ENCODE peak calls at places on chromosomes 2 and 18, in nine cellular contexts. Q, K, S, N, R, P, T, L and E are unnamed samples.

GRCh38 chr2:162825578-162825977 is 13.0 kb downstream of the KCNH7 start:
- DNase-seq in K (no peak), P (no peak), Q (no peak), L (no peak), N (no peak), S (no peak), R (no peak), T (no peak), E (no peak)

GRCh38 chr2:101653469-101653868 is 44.0 kb upstream of the MAP4K4 start:
- DNase-seq in R (no peak), L (no peak), T (no peak), Q (no peak), N (no peak), P (no peak), K (no peak), S (no peak), E (no peak)

GRCh38 chr2:79389475-79389874 is 123.4 kb upstream of the CTNNA2 start:
- DNase-seq in N (no peak), L (no peak), T (no peak), S (no peak), P (no peak), R (no peak), K (no peak), Q (no peak), E (no peak)

GRCh38 chr2:207768168-207768890 is 1.4 kb downstream of the FZD5 start:
- DNase-seq in S (no peak), T (no peak), L (peak; percentile 87), P (peak; percentile 67), N (peak; percentile 34), R (peak; percentile 62), Q (peak; percentile 29), K (peak; percentile 46), E (peak; percentile 72)

GRCh38 chr2:129849559-129850160 is 129.8 kb upstream of the RAB6C start:
- DNase-seq in R (no peak), N (peak; percentile 86), Q (no peak), L (no peak), S (peak; percentile 24), P (peak; percentile 76), T (no peak), K (no peak), E (no peak)

GRCh38 chr2:147149589-147150245 is 695.1 kb upstream of the ACVR2A start:
- DNase-seq in S (no peak), N (peak; percentile 75), P (peak; percentile 41), T (no peak), R (no peak), L (peak; percentile 28), K (no peak), Q (no peak), E (no peak)

GRCh38 chr2:198374375-198375072 is 570.1 kb downstream of the PLCL1 start:
- DNase-seq in T (no peak), P (peak; percentile 66), R (no peak), S (peak; percentile 29), Q (peak; percentile 6), L (no peak), K (peak; percentile 38), N (peak; percentile 87), E (no peak)

GRCh38 chr2:69797235-69797634 is 32.2 kb upstream of the GMCL1 start:
- DNase-seq in T (no peak), Q (no peak), P (no peak), R (no peak), L (no peak), K (no peak), N (no peak), S (no peak), E (no peak)

GRCh38 chr2:168687314-168687713 is 115.1 kb upstream of the NOSTRIN start:
- DNase-seq in R (no peak), L (no peak), K (no peak), T (no peak), N (peak; percentile 53), P (peak; percentile 18), S (no peak), Q (no peak), E (no peak)

GRCh38 chr2:101205521-101205998 is 47.1 kb upstream of the CNOT11 start:
- DNase-seq in K (peak; percentile 39), R (no peak), Q (peak; percentile 55), T (no peak), P (peak; percentile 93), N (peak; percentile 91), S (peak; percentile 37), L (no peak), E (peak; percentile 53)

GRCh38 chr18:76953186-76953982 is 131.0 kb downstream of the ZNF236 start:
- DNase-seq in S (no peak), T (no peak), P (no peak), L (peak; percentile 88), R (peak; percentile 87), Q (peak; percentile 63), K (peak; percentile 61), N (peak; percentile 48), E (peak; percentile 87)

GRCh38 chr2:217743407-217743806 is 259.4 kb downstream of the TNS1 start:
- DNase-seq in Q (no peak), S (no peak), L (no peak), T (no peak), K (no peak), R (no peak), P (no peak), N (no peak), E (no peak)

GRCh38 chr18:42670860-42671259 is 444.6 kb downstream of the RIT2 start:
- DNase-seq in K (no peak), S (no peak), T (no peak), N (no peak), R (no peak), Q (no peak), P (no peak), L (no peak), E (no peak)

GRCh38 chr2:231376857-231377256 is 18.7 kb upstream of the B3GNT7 start:
- DNase-seq in Q (no peak), S (no peak), N (no peak), L (no peak), T (no peak), K (no peak), P (no peak), R (no peak), E (no peak)

GRCh38 chr2:1081411-1082225 is 131.0 kb downstream of the SNTG2 start:
- DNase-seq in P (no peak), K (no peak), R (no peak), T (no peak), N (peak; percentile 54), L (no peak), Q (peak; percentile 47), S (no peak), E (no peak)

GRCh38 chr2:59174536-59175243 is 933.6 kb upstream of the FANCL start:
- DNase-seq in S (no peak), N (no peak), L (no peak), R (no peak), Q (no peak), K (no peak), P (no peak), T (no peak), E (no peak)
- H3K27ac ChIP-seq in S (no peak overlapping the region), N (no peak overlapping the region), L (no peak overlapping the region), R (no peak overlapping the region), Q (no peak overlapping the region), K (no peak overlapping the region), P (no peak overlapping the region), T (no peak overlapping the region), E (no peak overlapping the region)

GRCh38 chr2:203721770-203722169 is 15.3 kb downstream of the CD28 start:
- DNase-seq in Q (no peak), P (no peak), K (no peak), R (no peak), N (no peak), T (no peak), S (no peak), L (no peak), E (no peak)

GRCh38 chr2:203719456-203719855 is 13.0 kb downstream of the CD28 start:
- DNase-seq in S (no peak), T (no peak), Q (no peak), L (no peak), N (no peak), K (no peak), P (no peak), R (no peak), E (no peak)

GRCh38 chr2:203720011-203720410 is 13.6 kb downstream of the CD28 start:
- DNase-seq in S (no peak), T (no peak), K (no peak), Q (no peak), R (no peak), L (no peak), N (no peak), P (no peak), E (no peak)

GRCh38 chr2:203720922-203721672 is 14.7 kb downstream of the CD28 start:
- DNase-seq in L (no peak), R (no peak), Q (no peak), S (no peak), N (no peak), P (no peak), T (no peak), K (no peak), E (no peak)

GRCh38 chr2:203722411-203722810 is 16.0 kb downstream of the CD28 start:
- DNase-seq in R (no peak), P (no peak), T (no peak), Q (no peak), L (no peak), K (no peak), S (no peak), N (no peak), E (no peak)
- H3K27ac ChIP-seq in R (no peak overlapping the region), P (no peak overlapping the region), T (no peak overlapping the region), Q (no peak overlapping the region), L (no peak overlapping the region), K (no peak overlapping the region), S (no peak overlapping the region), N (no peak overlapping the region), E (no peak overlapping the region)

GRCh38 chr2:238560234-238560633 is 133.5 kb downstream of the ASB1 start:
- DNase-seq in T (no peak), S (no peak), P (peak; percentile 44), L (peak; percentile 61), R (no peak), K (no peak), Q (no peak), N (no peak), E (peak; percentile 43)
- H3K27ac ChIP-seq in T (no peak overlapping the region), S (no peak overlapping the region), P (peak overlapping the region; percentile 81), L (no peak overlapping the region), R (no peak overlapping the region), K (no peak overlapping the region), Q (no peak overlapping the region), N (no peak overlapping the region), E (no peak overlapping the region)

GRCh38 chr18:55549474-55550104 is 38.4 kb downstream of the TCF4 start:
- DNase-seq in R (no peak), P (no peak), S (no peak), K (no peak), Q (no peak), L (no peak), N (no peak), T (no peak), E (no peak)

GRCh38 chr18:55544028-55544427 is 44.0 kb downstream of the TCF4 start:
- DNase-seq in K (no peak), Q (no peak), N (no peak), L (no peak), P (no peak), R (no peak), T (no peak), S (no peak), E (no peak)

GRCh38 chr18:55547705-55548056 is 40.3 kb downstream of the TCF4 start:
- DNase-seq in K (no peak), L (no peak), R (no peak), N (no peak), Q (no peak), S (no peak), T (no peak), P (no peak), E (no peak)

GRCh38 chr18:55543130-55543704 is 44.8 kb downstream of the TCF4 start:
- DNase-seq in L (no peak), K (no peak), Q (no peak), T (no peak), S (no peak), R (no peak), P (no peak), N (no peak), E (no peak)

GRCh38 chr18:55546873-55547704 is 40.9 kb downstream of the TCF4 start:
- DNase-seq in K (peak; percentile 39), N (peak; percentile 63), L (no peak), Q (peak; percentile 26), T (no peak), S (no peak), R (no peak), P (no peak), E (no peak)
- H3K27ac ChIP-seq in K (peak overlapping the region; percentile 81), N (peak overlapping the region; percentile 48), L (peak overlapping the region; percentile 28), Q (peak overlapping the region; percentile 0), T (no peak overlapping the region), S (no peak overlapping the region), R (no peak overlapping the region), P (no peak overlapping the region), E (no peak overlapping the region)